ENCODE peak calls at places on chromosome X, in eight cellular contexts. L is mesendoderm, P is globus pallidus, I is NB4, S is GM12891, R is HS-5, V is amniotic epithelial cell, O is left colon. A is an unnamed sample.

GRCh38 chrX:13167444-13168207 is 123.2 kb upstream of the FAM9C start:
- DNase-seq in O (no peak), V (no peak), P (peak), R (no peak), L (peak), I (peak), S (no peak), A (no peak)

GRCh38 chrX:3550160-3550765 is 163.2 kb downstream of the PRKX start:
- DNase-seq in R (peak), I (peak), L (peak), S (no peak), V (peak), O (peak), P (no peak), A (no peak)

GRCh38 chrX:24360272-24360671 is at the start of gene SUPT20HL1:
- DNase-seq in R (no peak), P (no peak), V (no peak), S (no peak), O (no peak), L (no peak), I (no peak), A (no peak)

GRCh38 chrX:118973389-118974087 is 880 bp upstream of the LONRF3 start:
- DNase-seq in L (no peak), O (peak), S (no peak), R (no peak), V (no peak), I (peak), P (no peak), A (peak)

GRCh38 chrX:150763810-150764209 is 70.6 kb downstream of the MTMR1 start:
- DNase-seq in P (no peak), R (no peak), O (no peak), L (peak), V (no peak), S (no peak), I (no peak), A (peak)

GRCh38 chrX:132393992-132394391 is 94.8 kb downstream of the MBNL3 start:
- DNase-seq in S (no peak), L (no peak), P (no peak), I (no peak), O (no peak), V (no peak), R (no peak), A (no peak)

GRCh38 chrX:16822723-16823122 is 36.5 kb downstream of the TXLNG start:
- DNase-seq in P (no peak), O (no peak), R (no peak), V (peak), S (no peak), L (no peak), I (no peak), A (no peak)

GRCh38 chrX:109952985-109953905 is 49.7 kb upstream of the TMEM164 start:
- DNase-seq in R (no peak), S (peak), V (no peak), L (no peak), I (no peak), P (peak), O (no peak), A (no peak)

GRCh38 chrX:36443007-36443406 is 523.5 kb downstream of the CFAP47 start:
- DNase-seq in O (no peak), S (no peak), I (no peak), V (peak), P (no peak), R (no peak), L (no peak), A (no peak)

GRCh38 chrX:2500091-2500680 is 590 bp downstream of the DHRSX start:
- DNase-seq in R (peak), L (peak), S (no peak), P (no peak), V (peak), I (peak), O (peak), A (peak)

GRCh38 chrX:112078606-112079005 is 4.0 kb downstream of the TRPC5 start:
- DNase-seq in O (no peak), S (no peak), L (no peak), R (no peak), P (no peak), I (no peak), V (no peak), A (no peak)

GRCh38 chrX:1034717-1035116 is 177.7 kb downstream of the CRLF2 start:
- DNase-seq in R (no peak), P (no peak), V (no peak), I (no peak), O (no peak), L (no peak), S (no peak), A (no peak)

GRCh38 chrX:29941292-29941691 is 274.1 kb upstream of the MAGEB2 start:
- DNase-seq in V (peak), S (no peak), L (peak), P (no peak), O (no peak), I (no peak), R (no peak), A (no peak)

GRCh38 chrX:40418413-40419195 is 162.2 kb upstream of the ATP6AP2 start:
- DNase-seq in I (peak), V (no peak), L (no peak), P (no peak), O (no peak), S (no peak), R (no peak), A (no peak)

GRCh38 chrX:10098235-10098819 is 58.4 kb upstream of the CLCN4 start:
- DNase-seq in S (no peak), I (no peak), V (no peak), O (no peak), L (no peak), R (no peak), P (no peak), A (no peak)

GRCh38 chrX:13463608-13464007 is 105.8 kb upstream of the EGFL6 start:
- DNase-seq in P (no peak), S (no peak), I (peak), L (no peak), V (peak), O (no peak), R (peak), A (no peak)

GRCh38 chrX:71922697-71923096 is 12.1 kb downstream of the NHSL2 start:
- DNase-seq in O (no peak), I (no peak), P (no peak), R (no peak), V (no peak), S (no peak), L (no peak), A (no peak)

GRCh38 chrX:17375631-17376380 is 806 bp downstream of the NHS start:
- DNase-seq in S (no peak), V (no peak), I (no peak), P (no peak), O (peak), R (no peak), L (peak), A (peak)

GRCh38 chrX:22300130-22300529 is 27.4 kb downstream of the CBLL2 start:
- DNase-seq in I (peak), O (no peak), S (no peak), R (no peak), V (peak), P (peak), L (peak), A (no peak)

GRCh38 chrX:87518504-87518903 is 902 bp downstream of the KLHL4 start:
- DNase-seq in S (no peak), V (peak), P (peak), I (no peak), O (no peak), L (no peak), R (no peak), A (no peak)

GRCh38 chrX:9856596-9856995 is 70.4 kb downstream of the SHROOM2 start:
- DNase-seq in V (no peak), S (no peak), P (no peak), L (no peak), O (no peak), R (no peak), I (no peak), A (no peak)

GRCh38 chrX:40952855-40953254 is 132.4 kb upstream of the USP9X start:
- DNase-seq in S (no peak), V (no peak), I (peak), L (no peak), R (no peak), O (no peak), P (no peak), A (no peak)

GRCh38 chrX:136157187-136157586 is 9.9 kb downstream of the FHL1 start:
- DNase-seq in S (no peak), L (no peak), P (no peak), I (peak), R (no peak), V (no peak), O (no peak), A (no peak)

GRCh38 chrX:15854080-15854655 is 445 bp downstream of the AP1S2 start:
- DNase-seq in L (peak), I (peak), S (no peak), R (no peak), V (peak), P (peak), O (peak), A (peak)

GRCh38 chrX:93874554-93874953 is 200.5 kb downstream of the FAM133A start:
- DNase-seq in P (peak), L (peak), O (no peak), V (peak), S (no peak), R (no peak), I (peak), A (peak)

GRCh38 chrX:24482823-24483410 is 17.8 kb downstream of the PDK3 start:
- DNase-seq in I (no peak), O (no peak), P (no peak), V (no peak), R (no peak), L (no peak), S (no peak), A (no peak)

GRCh38 chrX:133999013-133999705 is 13.8 kb upstream of the GPC3 start:
- DNase-seq in V (peak), L (no peak), I (peak), O (no peak), P (no peak), R (no peak), S (no peak), A (no peak)

GRCh38 chrX:19760841-19761512 is 126.4 kb downstream of the SH3KBP1 start:
- DNase-seq in L (peak), R (no peak), O (no peak), V (no peak), I (no peak), P (no peak), S (no peak), A (no peak)

GRCh38 chrX:134431894-134432293 is 28.1 kb upstream of the HPRT1 start:
- DNase-seq in V (peak), L (no peak), P (no peak), R (peak), O (no peak), I (peak), S (no peak), A (no peak)

GRCh38 chrX:43552703-43553102 is 103.4 kb upstream of the MAOA start:
- DNase-seq in V (no peak), R (no peak), L (no peak), P (no peak), I (no peak), O (no peak), S (no peak), A (no peak)

GRCh38 chrX:66601522-66601921 is 37.4 kb downstream of the EDA2R start:
- DNase-seq in L (no peak), R (no peak), O (no peak), I (no peak), S (no peak), V (no peak), P (no peak), A (no peak)

GRCh38 chrX:150365953-150366911 is 3.1 kb downstream of the MAMLD1 start:
- DNase-seq in I (no peak), V (peak), S (no peak), P (peak), L (peak), R (peak), O (peak), A (peak)

A was measured in H7.